ENCODE peak calls at places on chromosome 13, in eight cellular contexts. R is left lung, G is neural crest cell, Z is astrocyte, P is PC-3, M is left ventricle myocardium inferior, T is endodermal cell, O is mammary epithelial cell. V is an unnamed sample.

GRCh38 chr13:41411536-41411935 is 45.8 kb upstream of the RGCC start:
- DNase-seq in R (no peak), G (no peak), Z (peak), P (peak), M (no peak), T (peak), O (peak), V (no peak)

GRCh38 chr13:75762066-75762937 is 126.2 kb downstream of the LMO7 start:
- DNase-seq in R (no peak), G (no peak), Z (no peak), P (peak), M (no peak), T (no peak), O (peak), V (no peak)

GRCh38 chr13:91193358-91193757 is 154.1 kb upstream of the MIR17HG start:
- DNase-seq in R (no peak), G (no peak), Z (no peak), P (no peak), M (no peak), T (no peak), O (no peak), V (no peak)

GRCh38 chr13:114013952-114014629 is 40.2 kb upstream of the C13orf46 start:
- DNase-seq in R (peak), G (no peak), Z (no peak), P (no peak), M (no peak), T (no peak), O (no peak), V (no peak)

GRCh38 chr13:80888421-80888820 is 547.5 kb upstream of the SPRY2 start:
- DNase-seq in R (no peak), G (no peak), Z (no peak), P (no peak), M (no peak), T (no peak), O (no peak), V (no peak)

GRCh38 chr13:100381595-100382224 is 206.9 kb downstream of the GGACT start:
- DNase-seq in R (no peak), G (no peak), Z (no peak), P (no peak), M (no peak), T (no peak), O (no peak), V (no peak)

GRCh38 chr13:78102121-78102677 is 183.6 kb upstream of the EDNRB start:
- DNase-seq in R (no peak), G (no peak), Z (peak), P (peak), M (peak), T (no peak), O (peak), V (no peak)

GRCh38 chr13:97030705-97031452 is 36.6 kb upstream of the OXGR1 start:
- DNase-seq in R (no peak), G (no peak), Z (peak), P (peak), M (no peak), T (no peak), O (peak), V (no peak)

GRCh38 chr13:105196052-105196451 is 1339.4 kb downstream of the EFNB2 start:
- DNase-seq in R (no peak), G (no peak), Z (peak), P (peak), M (no peak), T (peak), O (no peak), V (no peak)

GRCh38 chr13:98599502-98600328 is 22.8 kb upstream of the STK24 start:
- DNase-seq in R (no peak), G (no peak), Z (no peak), P (no peak), M (no peak), T (peak), O (no peak), V (no peak)

GRCh38 chr13:30906411-30906990 is 430 bp downstream of the MEDAG start:
- DNase-seq in R (peak), G (peak), Z (peak), P (no peak), M (no peak), T (peak), O (no peak), V (no peak)

GRCh38 chr13:58869566-58869965 is 1238.0 kb downstream of the PCDH17 start:
- DNase-seq in R (no peak), G (no peak), Z (no peak), P (no peak), M (no peak), T (no peak), O (no peak), V (no peak)

GRCh38 chr13:76425930-76426329 is 460.3 kb downstream of the KCTD12 start:
- DNase-seq in R (no peak), G (no peak), Z (peak), P (peak), M (no peak), T (no peak), O (no peak), V (no peak)

GRCh38 chr13:39684531-39685137 is 29.2 kb downstream of the COG6 start:
- DNase-seq in R (no peak), G (no peak), Z (peak), P (peak), M (no peak), T (no peak), O (peak), V (no peak)
- TF ChIP-seq CTCF in R (peak), G (peak), Z (no peak), P (peak), M (peak), T (peak), O (peak), V (peak)

GRCh38 chr13:27304099-27304498 is 33.5 kb downstream of the RASL11A start:
- DNase-seq in R (no peak), G (no peak), Z (no peak), P (no peak), M (no peak), T (no peak), O (no peak), V (no peak)

GRCh38 chr13:27304611-27305010 is 34.0 kb downstream of the RASL11A start:
- DNase-seq in R (no peak), G (no peak), Z (no peak), P (no peak), M (no peak), T (no peak), O (no peak), V (no peak)

GRCh38 chr13:27309401-27309958 is 38.9 kb downstream of the RASL11A start:
- DNase-seq in R (no peak), G (no peak), Z (no peak), P (peak), M (no peak), T (no peak), O (no peak), V (no peak)

GRCh38 chr13:27308941-27309340 is 38.3 kb downstream of the RASL11A start:
- DNase-seq in R (no peak), G (no peak), Z (no peak), P (no peak), M (no peak), T (no peak), O (no peak), V (no peak)

DNA sequence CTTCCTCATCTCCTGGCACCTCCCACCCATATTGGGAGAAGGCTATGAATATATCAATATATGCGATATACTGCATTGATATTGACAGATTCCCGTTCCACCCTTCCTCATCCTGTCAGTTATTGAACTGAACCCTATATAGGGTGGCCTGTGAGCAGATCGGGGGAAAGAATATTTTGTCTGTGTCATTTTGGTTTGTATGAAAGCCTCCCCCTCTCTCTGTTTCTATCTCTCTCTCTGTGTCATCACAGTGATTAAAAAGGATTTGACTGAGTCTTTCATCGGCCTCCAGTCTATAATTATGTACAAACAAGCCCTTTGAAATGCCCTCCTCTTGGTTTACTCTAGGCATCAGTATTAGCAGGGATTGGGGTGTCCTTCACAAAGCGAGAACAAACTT is 35.7 kb downstream of the RASL11A start:
- DNase-seq in R (no peak), G (no peak), Z (no peak), P (no peak), M (no peak), T (no peak), O (no peak), V (no peak)
- TF ChIP-seq CTCF in R (no peak), G (no peak), Z (no peak), P (no peak), M (no peak), T (no peak), O (no peak), V (no peak)

GRCh38 chr13:29523199-29523931 is 72.1 kb downstream of the SLC7A1 start:
- DNase-seq in R (no peak), G (no peak), Z (peak), P (no peak), M (peak), T (no peak), O (no peak), V (no peak)
- TF ChIP-seq CTCF in R (no peak), G (no peak), Z (no peak), P (no peak), M (no peak), T (no peak), O (no peak), V (no peak)

GRCh38 chr13:102586615-102587014 is 10.2 kb upstream of the TPP2 start:
- DNase-seq in R (no peak), G (no peak), Z (no peak), P (no peak), M (no peak), T (no peak), O (peak), V (no peak)

GRCh38 chr13:102582256-102582655 is 14.5 kb upstream of the TPP2 start:
- DNase-seq in R (no peak), G (no peak), Z (no peak), P (no peak), M (no peak), T (no peak), O (no peak), V (no peak)

GRCh38 chr13:102584423-102584822 is 12.4 kb upstream of the TPP2 start:
- DNase-seq in R (no peak), G (no peak), Z (no peak), P (no peak), M (no peak), T (no peak), O (no peak), V (no peak)

DNA sequence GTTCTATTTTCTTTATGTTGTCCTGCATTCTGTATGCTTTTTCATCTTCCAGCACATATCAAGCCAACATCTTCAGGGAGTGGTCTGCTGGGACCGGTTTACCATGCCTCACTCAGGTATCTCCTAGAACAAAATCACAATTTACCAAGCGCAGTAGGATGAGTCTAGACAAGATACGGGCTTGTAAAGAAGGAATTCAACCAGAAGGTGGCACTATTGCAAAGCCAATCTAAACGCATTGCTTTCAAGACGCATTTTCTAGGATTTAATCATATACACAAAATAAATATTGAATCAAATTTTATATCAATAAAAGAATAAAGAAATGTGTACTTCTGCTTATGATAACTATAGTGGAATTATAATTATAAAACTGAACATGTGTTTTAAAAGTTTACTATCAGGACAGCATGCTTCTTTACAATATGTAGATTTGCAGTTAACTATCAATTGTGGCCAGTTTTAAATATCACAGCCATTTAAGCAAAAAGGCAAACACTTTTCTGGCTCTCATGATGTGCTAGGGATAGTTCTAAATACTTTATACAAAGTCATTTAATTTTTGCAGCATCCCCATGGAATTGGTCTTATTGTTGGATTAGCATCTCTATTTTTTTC is 16.1 kb upstream of the TPP2 start:
- DNase-seq in R (no peak), G (peak), Z (peak), P (peak), M (no peak), T (peak), O (peak), V (peak)
- TF ChIP-seq CTCF in R (peak), G (peak), Z (peak), P (peak), M (peak), T (peak), O (peak), V (peak)

GRCh38 chr13:110323172-110323851 is 16.2 kb downstream of the COL4A2 start:
- DNase-seq in R (no peak), G (no peak), Z (peak), P (peak), M (no peak), T (peak), O (no peak), V (no peak)
- TF ChIP-seq CTCF in R (no peak), G (no peak), Z (peak), P (peak), M (peak), T (peak), O (peak), V (no peak)

GRCh38 chr13:93927431-93927830 is 552.1 kb downstream of the DCT start:
- DNase-seq in R (no peak), G (no peak), Z (peak), P (no peak), M (no peak), T (no peak), O (no peak), V (no peak)

GRCh38 chr13:93925976-93926375 is 553.5 kb downstream of the DCT start:
- DNase-seq in R (no peak), G (no peak), Z (no peak), P (no peak), M (no peak), T (no peak), O (no peak), V (no peak)

DNA sequence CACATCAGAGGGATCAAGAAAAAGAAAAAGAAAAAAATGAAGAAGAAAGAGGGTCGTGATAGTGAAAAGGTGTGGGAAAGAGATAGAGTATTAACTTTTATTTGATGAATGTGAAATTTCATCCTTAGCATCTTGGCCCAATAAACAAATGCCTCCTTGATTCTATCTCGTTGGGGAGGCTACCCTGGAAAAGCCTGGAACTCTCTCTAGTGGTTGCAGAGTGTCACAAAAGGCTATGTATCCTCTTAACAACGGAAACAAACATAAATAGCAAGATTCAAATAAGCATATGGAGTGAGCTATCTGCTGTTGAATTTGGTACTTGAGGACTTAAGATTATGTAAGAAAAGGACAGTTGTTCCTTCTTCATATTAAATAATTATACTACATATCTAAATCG is 557.4 kb downstream of the DCT start:
- DNase-seq in R (no peak), G (no peak), Z (no peak), P (peak), M (no peak), T (no peak), O (no peak), V (no peak)
- TF ChIP-seq CTCF in R (no peak), G (no peak), Z (no peak), P (peak), M (no peak), T (no peak), O (no peak), V (no peak)

V was measured in Peyer's patch.